ENCODE peak calls at places on chromosomes 16 and 17, in seven cellular contexts. One of them, this sample, is unnamed.

GRCh38 chr16:522320-523096 is 5.0 kb upstream of the CAPN15 start:
- DNase-seq in upper lobe of right lung: no peak
- DNase-seq in left ventricle myocardium inferior: no peak
- DNase-seq in adrenal gland: peak
- DNase-seq in activated T-helper 1 cell treated with anti-CD3 and anti-CD28 coated beads, Interleukin-2, amount 50 U/mL, for 16 hours: no peak
- DNase-seq in activated T-cell treated with anti-CD3 and anti-CD28 coated beads for 1 hour: no peak
- DNase-seq in astrocyte of the hippocampus: no peak
- DNase-seq in this sample: no peak

GRCh38 chr17:48162305-48162934 is 54.9 kb downstream of the SNX11 start:
- DNase-seq in upper lobe of right lung: no peak
- DNase-seq in left ventricle myocardium inferior: no peak
- DNase-seq in adrenal gland: no peak
- DNase-seq in activated T-helper 1 cell treated with anti-CD3 and anti-CD28 coated beads, Interleukin-2, amount 50 U/mL, for 16 hours: no peak
- DNase-seq in activated T-cell treated with anti-CD3 and anti-CD28 coated beads for 1 hour: no peak
- DNase-seq in astrocyte of the hippocampus: no peak
- DNase-seq in this sample: no peak

GRCh38 chr16:9713151-9713550 is 469.1 kb downstream of the GRIN2A start:
- DNase-seq in upper lobe of right lung: no peak
- DNase-seq in left ventricle myocardium inferior: no peak
- DNase-seq in adrenal gland: no peak
- DNase-seq in activated T-helper 1 cell treated with anti-CD3 and anti-CD28 coated beads, Interleukin-2, amount 50 U/mL, for 16 hours: no peak
- DNase-seq in activated T-cell treated with anti-CD3 and anti-CD28 coated beads for 1 hour: no peak
- DNase-seq in astrocyte of the hippocampus: no peak
- DNase-seq in this sample: no peak

GRCh38 chr17:7308625-7309433 is 1.4 kb downstream of the EIF5A start:
- DNase-seq in upper lobe of right lung: peak
- DNase-seq in left ventricle myocardium inferior: peak
- DNase-seq in adrenal gland: peak
- DNase-seq in activated T-helper 1 cell treated with anti-CD3 and anti-CD28 coated beads, Interleukin-2, amount 50 U/mL, for 16 hours: peak
- DNase-seq in activated T-cell treated with anti-CD3 and anti-CD28 coated beads for 1 hour: peak
- DNase-seq in astrocyte of the hippocampus: peak
- DNase-seq in this sample: peak

GRCh38 chr17:8019665-8020064 is 17.2 kb downstream of the GUCY2D start:
- DNase-seq in upper lobe of right lung: peak
- DNase-seq in left ventricle myocardium inferior: no peak
- DNase-seq in adrenal gland: no peak
- DNase-seq in activated T-helper 1 cell treated with anti-CD3 and anti-CD28 coated beads, Interleukin-2, amount 50 U/mL, for 16 hours: no peak
- DNase-seq in activated T-cell treated with anti-CD3 and anti-CD28 coated beads for 1 hour: no peak
- DNase-seq in astrocyte of the hippocampus: peak
- DNase-seq in this sample: no peak

GRCh38 chr17:34443832-34444469 is 80.9 kb upstream of the CCL1 start:
- DNase-seq in upper lobe of right lung: no peak
- DNase-seq in left ventricle myocardium inferior: peak
- DNase-seq in adrenal gland: peak
- DNase-seq in activated T-helper 1 cell treated with anti-CD3 and anti-CD28 coated beads, Interleukin-2, amount 50 U/mL, for 16 hours: no peak
- DNase-seq in activated T-cell treated with anti-CD3 and anti-CD28 coated beads for 1 hour: no peak
- DNase-seq in astrocyte of the hippocampus: peak
- DNase-seq in this sample: no peak

GRCh38 chr16:15502041-15502725 is 67.8 kb downstream of the BMERB1 start:
- DNase-seq in upper lobe of right lung: no peak
- DNase-seq in left ventricle myocardium inferior: no peak
- DNase-seq in adrenal gland: no peak
- DNase-seq in activated T-helper 1 cell treated with anti-CD3 and anti-CD28 coated beads, Interleukin-2, amount 50 U/mL, for 16 hours: no peak
- DNase-seq in activated T-cell treated with anti-CD3 and anti-CD28 coated beads for 1 hour: no peak
- DNase-seq in astrocyte of the hippocampus: peak
- DNase-seq in this sample: no peak

GRCh38 chr16:19287241-19287640 is 1.7 kb downstream of the CLEC19A start:
- DNase-seq in upper lobe of right lung: no peak
- DNase-seq in left ventricle myocardium inferior: no peak
- DNase-seq in adrenal gland: no peak
- DNase-seq in activated T-helper 1 cell treated with anti-CD3 and anti-CD28 coated beads, Interleukin-2, amount 50 U/mL, for 16 hours: no peak
- DNase-seq in activated T-cell treated with anti-CD3 and anti-CD28 coated beads for 1 hour: no peak
- DNase-seq in astrocyte of the hippocampus: no peak
- DNase-seq in this sample: no peak

GRCh38 chr16:84024854-84025253 is 17.7 kb downstream of the SLC38A8 start:
- DNase-seq in upper lobe of right lung: no peak
- DNase-seq in left ventricle myocardium inferior: no peak
- DNase-seq in adrenal gland: no peak
- DNase-seq in activated T-helper 1 cell treated with anti-CD3 and anti-CD28 coated beads, Interleukin-2, amount 50 U/mL, for 16 hours: no peak
- DNase-seq in activated T-cell treated with anti-CD3 and anti-CD28 coated beads for 1 hour: no peak
- DNase-seq in astrocyte of the hippocampus: peak
- DNase-seq in this sample: no peak

GRCh38 chr17:48871551-48872351 is 20.8 kb upstream of the ATP5MC1 start:
- DNase-seq in upper lobe of right lung: no peak
- DNase-seq in left ventricle myocardium inferior: peak
- DNase-seq in adrenal gland: peak
- DNase-seq in activated T-helper 1 cell treated with anti-CD3 and anti-CD28 coated beads, Interleukin-2, amount 50 U/mL, for 16 hours: no peak
- DNase-seq in activated T-cell treated with anti-CD3 and anti-CD28 coated beads for 1 hour: no peak
- DNase-seq in astrocyte of the hippocampus: no peak
- DNase-seq in this sample: no peak

GRCh38 chr16:2895813-2896212 is 12.8 kb downstream of the FLYWCH2 start:
- DNase-seq in upper lobe of right lung: no peak
- DNase-seq in left ventricle myocardium inferior: no peak
- DNase-seq in adrenal gland: no peak
- DNase-seq in activated T-helper 1 cell treated with anti-CD3 and anti-CD28 coated beads, Interleukin-2, amount 50 U/mL, for 16 hours: no peak
- DNase-seq in activated T-cell treated with anti-CD3 and anti-CD28 coated beads for 1 hour: no peak
- DNase-seq in astrocyte of the hippocampus: peak
- DNase-seq in this sample: no peak

GRCh38 chr16:75207831-75208230 is 870 bp upstream of the CTRB2 start:
- DNase-seq in upper lobe of right lung: no peak
- DNase-seq in left ventricle myocardium inferior: no peak
- DNase-seq in adrenal gland: no peak
- DNase-seq in activated T-helper 1 cell treated with anti-CD3 and anti-CD28 coated beads, Interleukin-2, amount 50 U/mL, for 16 hours: no peak
- DNase-seq in activated T-cell treated with anti-CD3 and anti-CD28 coated beads for 1 hour: no peak
- DNase-seq in astrocyte of the hippocampus: no peak
- DNase-seq in this sample: no peak

GRCh38 chr17:82799591-82799990 is 40.2 kb downstream of the ZNF750 start:
- DNase-seq in upper lobe of right lung: no peak
- DNase-seq in left ventricle myocardium inferior: no peak
- DNase-seq in adrenal gland: no peak
- DNase-seq in activated T-helper 1 cell treated with anti-CD3 and anti-CD28 coated beads, Interleukin-2, amount 50 U/mL, for 16 hours: no peak
- DNase-seq in activated T-cell treated with anti-CD3 and anti-CD28 coated beads for 1 hour: no peak
- DNase-seq in astrocyte of the hippocampus: no peak
- DNase-seq in this sample: no peak

GRCh38 chr17:56699186-56699895 is 105.8 kb downstream of the NOG start:
- DNase-seq in upper lobe of right lung: peak
- DNase-seq in left ventricle myocardium inferior: peak
- DNase-seq in adrenal gland: peak
- DNase-seq in activated T-helper 1 cell treated with anti-CD3 and anti-CD28 coated beads, Interleukin-2, amount 50 U/mL, for 16 hours: no peak
- DNase-seq in activated T-cell treated with anti-CD3 and anti-CD28 coated beads for 1 hour: no peak
- DNase-seq in astrocyte of the hippocampus: peak
- DNase-seq in this sample: no peak

GRCh38 chr16:87945351-87946042 is 5.7 kb upstream of the BANP start:
- DNase-seq in upper lobe of right lung: peak
- DNase-seq in left ventricle myocardium inferior: peak
- DNase-seq in adrenal gland: peak
- DNase-seq in activated T-helper 1 cell treated with anti-CD3 and anti-CD28 coated beads, Interleukin-2, amount 50 U/mL, for 16 hours: no peak
- DNase-seq in activated T-cell treated with anti-CD3 and anti-CD28 coated beads for 1 hour: no peak
- DNase-seq in astrocyte of the hippocampus: peak
- DNase-seq in this sample: no peak

GRCh38 chr17:17744116-17744515 is 62.9 kb downstream of the RAI1 start:
- DNase-seq in upper lobe of right lung: no peak
- DNase-seq in left ventricle myocardium inferior: no peak
- DNase-seq in adrenal gland: no peak
- DNase-seq in activated T-helper 1 cell treated with anti-CD3 and anti-CD28 coated beads, Interleukin-2, amount 50 U/mL, for 16 hours: no peak
- DNase-seq in activated T-cell treated with anti-CD3 and anti-CD28 coated beads for 1 hour: no peak
- DNase-seq in astrocyte of the hippocampus: no peak
- DNase-seq in this sample: no peak

GRCh38 chr17:49991409-49991808 is 3.6 kb downstream of the DLX3 start:
- DNase-seq in upper lobe of right lung: peak
- DNase-seq in left ventricle myocardium inferior: no peak
- DNase-seq in adrenal gland: no peak
- DNase-seq in activated T-helper 1 cell treated with anti-CD3 and anti-CD28 coated beads, Interleukin-2, amount 50 U/mL, for 16 hours: no peak
- DNase-seq in activated T-cell treated with anti-CD3 and anti-CD28 coated beads for 1 hour: no peak
- DNase-seq in astrocyte of the hippocampus: no peak
- DNase-seq in this sample: no peak

GRCh38 chr17:79192503-79193500 is 118.2 kb downstream of the ENGASE start:
- DNase-seq in upper lobe of right lung: no peak
- DNase-seq in left ventricle myocardium inferior: peak
- DNase-seq in adrenal gland: peak
- DNase-seq in activated T-helper 1 cell treated with anti-CD3 and anti-CD28 coated beads, Interleukin-2, amount 50 U/mL, for 16 hours: no peak
- DNase-seq in activated T-cell treated with anti-CD3 and anti-CD28 coated beads for 1 hour: no peak
- DNase-seq in astrocyte of the hippocampus: peak
- DNase-seq in this sample: no peak

GRCh38 chr17:43442711-43443110 is 41.1 kb upstream of the DHX8 start:
- DNase-seq in upper lobe of right lung: no peak
- DNase-seq in left ventricle myocardium inferior: no peak
- DNase-seq in adrenal gland: no peak
- DNase-seq in activated T-helper 1 cell treated with anti-CD3 and anti-CD28 coated beads, Interleukin-2, amount 50 U/mL, for 16 hours: no peak
- DNase-seq in activated T-cell treated with anti-CD3 and anti-CD28 coated beads for 1 hour: no peak
- DNase-seq in astrocyte of the hippocampus: no peak
- DNase-seq in this sample: no peak

GRCh38 chr17:19433240-19433639 is 22.2 kb downstream of the RNF112 start:
- DNase-seq in upper lobe of right lung: no peak
- DNase-seq in left ventricle myocardium inferior: no peak
- DNase-seq in adrenal gland: no peak
- DNase-seq in activated T-helper 1 cell treated with anti-CD3 and anti-CD28 coated beads, Interleukin-2, amount 50 U/mL, for 16 hours: no peak
- DNase-seq in activated T-cell treated with anti-CD3 and anti-CD28 coated beads for 1 hour: no peak
- DNase-seq in astrocyte of the hippocampus: no peak
- DNase-seq in this sample: no peak

GRCh38 chr17:322006-322780 is 30.4 kb downstream of the RPH3AL start:
- DNase-seq in upper lobe of right lung: peak
- DNase-seq in left ventricle myocardium inferior: no peak
- DNase-seq in adrenal gland: no peak
- DNase-seq in activated T-helper 1 cell treated with anti-CD3 and anti-CD28 coated beads, Interleukin-2, amount 50 U/mL, for 16 hours: no peak
- DNase-seq in activated T-cell treated with anti-CD3 and anti-CD28 coated beads for 1 hour: no peak
- DNase-seq in astrocyte of the hippocampus: no peak
- DNase-seq in this sample: no peak

GRCh38 chr17:948284-948852 is 31.2 kb downstream of the NXN start:
- DNase-seq in upper lobe of right lung: no peak
- DNase-seq in left ventricle myocardium inferior: no peak
- DNase-seq in adrenal gland: no peak
- DNase-seq in activated T-helper 1 cell treated with anti-CD3 and anti-CD28 coated beads, Interleukin-2, amount 50 U/mL, for 16 hours: no peak
- DNase-seq in activated T-cell treated with anti-CD3 and anti-CD28 coated beads for 1 hour: no peak
- DNase-seq in astrocyte of the hippocampus: peak
- DNase-seq in this sample: no peak

GRCh38 chr16:57536306-57537193 is at the start of gene CCDC102A:
- DNase-seq in upper lobe of right lung: no peak
- DNase-seq in left ventricle myocardium inferior: peak
- DNase-seq in adrenal gland: no peak
- DNase-seq in activated T-helper 1 cell treated with anti-CD3 and anti-CD28 coated beads, Interleukin-2, amount 50 U/mL, for 16 hours: peak
- DNase-seq in activated T-cell treated with anti-CD3 and anti-CD28 coated beads for 1 hour: peak
- DNase-seq in astrocyte of the hippocampus: peak
- DNase-seq in this sample: peak

GRCh38 chr16:85284138-85284897 is 172.0 kb upstream of the CIBAR2 start:
- DNase-seq in upper lobe of right lung: no peak
- DNase-seq in left ventricle myocardium inferior: no peak
- DNase-seq in adrenal gland: no peak
- DNase-seq in activated T-helper 1 cell treated with anti-CD3 and anti-CD28 coated beads, Interleukin-2, amount 50 U/mL, for 16 hours: no peak
- DNase-seq in activated T-cell treated with anti-CD3 and anti-CD28 coated beads for 1 hour: no peak
- DNase-seq in astrocyte of the hippocampus: no peak
- DNase-seq in this sample: no peak

GRCh38 chr16:73202176-73202729 is 154.3 kb upstream of the ZFHX3 start:
- DNase-seq in upper lobe of right lung: no peak
- DNase-seq in left ventricle myocardium inferior: no peak
- DNase-seq in adrenal gland: no peak
- DNase-seq in activated T-helper 1 cell treated with anti-CD3 and anti-CD28 coated beads, Interleukin-2, amount 50 U/mL, for 16 hours: no peak
- DNase-seq in activated T-cell treated with anti-CD3 and anti-CD28 coated beads for 1 hour: no peak
- DNase-seq in astrocyte of the hippocampus: peak
- DNase-seq in this sample: no peak

GRCh38 chr17:3318336-3318735 is 20.2 kb upstream of the OR3A1 start:
- DNase-seq in upper lobe of right lung: no peak
- DNase-seq in left ventricle myocardium inferior: no peak
- DNase-seq in adrenal gland: no peak
- DNase-seq in activated T-helper 1 cell treated with anti-CD3 and anti-CD28 coated beads, Interleukin-2, amount 50 U/mL, for 16 hours: no peak
- DNase-seq in activated T-cell treated with anti-CD3 and anti-CD28 coated beads for 1 hour: no peak
- DNase-seq in astrocyte of the hippocampus: no peak
- DNase-seq in this sample: no peak

GRCh38 chr17:1724869-1725641 is 551 bp downstream of the WDR81 start:
- DNase-seq in upper lobe of right lung: peak
- DNase-seq in left ventricle myocardium inferior: no peak
- DNase-seq in adrenal gland: no peak
- DNase-seq in activated T-helper 1 cell treated with anti-CD3 and anti-CD28 coated beads, Interleukin-2, amount 50 U/mL, for 16 hours: no peak
- DNase-seq in activated T-cell treated with anti-CD3 and anti-CD28 coated beads for 1 hour: no peak
- DNase-seq in astrocyte of the hippocampus: no peak
- DNase-seq in this sample: no peak

GRCh38 chr17:75260679-75261335 is 599 bp downstream of the GGA3 start:
- DNase-seq in upper lobe of right lung: no peak
- DNase-seq in left ventricle myocardium inferior: no peak
- DNase-seq in adrenal gland: no peak
- DNase-seq in activated T-helper 1 cell treated with anti-CD3 and anti-CD28 coated beads, Interleukin-2, amount 50 U/mL, for 16 hours: no peak
- DNase-seq in activated T-cell treated with anti-CD3 and anti-CD28 coated beads for 1 hour: no peak
- DNase-seq in astrocyte of the hippocampus: no peak
- DNase-seq in this sample: no peak

GRCh38 chr17:8149419-8150193 is 2.6 kb downstream of the PER1 start:
- DNase-seq in upper lobe of right lung: no peak
- DNase-seq in left ventricle myocardium inferior: no peak
- DNase-seq in adrenal gland: no peak
- DNase-seq in activated T-helper 1 cell treated with anti-CD3 and anti-CD28 coated beads, Interleukin-2, amount 50 U/mL, for 16 hours: no peak
- DNase-seq in activated T-cell treated with anti-CD3 and anti-CD28 coated beads for 1 hour: no peak
- DNase-seq in astrocyte of the hippocampus: no peak
- DNase-seq in this sample: no peak

GRCh38 chr17:74892013-74892841 is 1.2 kb downstream of the FADS6 start:
- DNase-seq in upper lobe of right lung: no peak
- DNase-seq in left ventricle myocardium inferior: no peak
- DNase-seq in adrenal gland: no peak
- DNase-seq in activated T-helper 1 cell treated with anti-CD3 and anti-CD28 coated beads, Interleukin-2, amount 50 U/mL, for 16 hours: no peak
- DNase-seq in activated T-cell treated with anti-CD3 and anti-CD28 coated beads for 1 hour: no peak
- DNase-seq in astrocyte of the hippocampus: no peak
- DNase-seq in this sample: no peak

GRCh38 chr17:49741009-49741691 is 22.8 kb downstream of the FAM117A start:
- DNase-seq in upper lobe of right lung: no peak
- DNase-seq in left ventricle myocardium inferior: no peak
- DNase-seq in adrenal gland: no peak
- DNase-seq in activated T-helper 1 cell treated with anti-CD3 and anti-CD28 coated beads, Interleukin-2, amount 50 U/mL, for 16 hours: no peak
- DNase-seq in activated T-cell treated with anti-CD3 and anti-CD28 coated beads for 1 hour: no peak
- DNase-seq in astrocyte of the hippocampus: peak
- DNase-seq in this sample: no peak

GRCh38 chr16:10093564-10093963 is 88.7 kb downstream of the GRIN2A start:
- DNase-seq in upper lobe of right lung: no peak
- DNase-seq in left ventricle myocardium inferior: no peak
- DNase-seq in adrenal gland: no peak
- DNase-seq in activated T-helper 1 cell treated with anti-CD3 and anti-CD28 coated beads, Interleukin-2, amount 50 U/mL, for 16 hours: no peak
- DNase-seq in activated T-cell treated with anti-CD3 and anti-CD28 coated beads for 1 hour: no peak
- DNase-seq in astrocyte of the hippocampus: no peak
- DNase-seq in this sample: no peak

GRCh38 chr16:54402873-54403272 is 116.3 kb upstream of the IRX3 start:
- DNase-seq in upper lobe of right lung: no peak
- DNase-seq in left ventricle myocardium inferior: no peak
- DNase-seq in adrenal gland: no peak
- DNase-seq in activated T-helper 1 cell treated with anti-CD3 and anti-CD28 coated beads, Interleukin-2, amount 50 U/mL, for 16 hours: no peak
- DNase-seq in activated T-cell treated with anti-CD3 and anti-CD28 coated beads for 1 hour: no peak
- DNase-seq in astrocyte of the hippocampus: no peak
- DNase-seq in this sample: no peak

GRCh38 chr16:49838639-49839461 is 17.1 kb downstream of the ZNF423 start:
- DNase-seq in upper lobe of right lung: no peak
- DNase-seq in left ventricle myocardium inferior: no peak
- DNase-seq in adrenal gland: no peak
- DNase-seq in activated T-helper 1 cell treated with anti-CD3 and anti-CD28 coated beads, Interleukin-2, amount 50 U/mL, for 16 hours: no peak
- DNase-seq in activated T-cell treated with anti-CD3 and anti-CD28 coated beads for 1 hour: no peak
- DNase-seq in astrocyte of the hippocampus: no peak
- DNase-seq in this sample: no peak

GRCh38 chr16:14560523-14560922 is 69.5 kb downstream of the PARN start:
- DNase-seq in upper lobe of right lung: no peak
- DNase-seq in left ventricle myocardium inferior: no peak
- DNase-seq in adrenal gland: no peak
- DNase-seq in activated T-helper 1 cell treated with anti-CD3 and anti-CD28 coated beads, Interleukin-2, amount 50 U/mL, for 16 hours: no peak
- DNase-seq in activated T-cell treated with anti-CD3 and anti-CD28 coated beads for 1 hour: no peak
- DNase-seq in astrocyte of the hippocampus: no peak
- DNase-seq in this sample: no peak

GRCh38 chr17:5819396-5819795 is 235.1 kb upstream of the NLRP1 start:
- DNase-seq in upper lobe of right lung: no peak
- DNase-seq in left ventricle myocardium inferior: no peak
- DNase-seq in adrenal gland: no peak
- DNase-seq in activated T-helper 1 cell treated with anti-CD3 and anti-CD28 coated beads, Interleukin-2, amount 50 U/mL, for 16 hours: no peak
- DNase-seq in activated T-cell treated with anti-CD3 and anti-CD28 coated beads for 1 hour: no peak
- DNase-seq in astrocyte of the hippocampus: no peak
- DNase-seq in this sample: no peak

GRCh38 chr16:78098544-78099371 is 696 bp upstream of the WWOX start:
- DNase-seq in upper lobe of right lung: no peak
- DNase-seq in left ventricle myocardium inferior: no peak
- DNase-seq in adrenal gland: no peak
- DNase-seq in activated T-helper 1 cell treated with anti-CD3 and anti-CD28 coated beads, Interleukin-2, amount 50 U/mL, for 16 hours: no peak
- DNase-seq in activated T-cell treated with anti-CD3 and anti-CD28 coated beads for 1 hour: no peak
- DNase-seq in astrocyte of the hippocampus: no peak
- DNase-seq in this sample: no peak

GRCh38 chr16:27539120-27539519 is 10.6 kb downstream of the GTF3C1 start:
- DNase-seq in upper lobe of right lung: no peak
- DNase-seq in left ventricle myocardium inferior: no peak
- DNase-seq in adrenal gland: no peak
- DNase-seq in activated T-helper 1 cell treated with anti-CD3 and anti-CD28 coated beads, Interleukin-2, amount 50 U/mL, for 16 hours: no peak
- DNase-seq in activated T-cell treated with anti-CD3 and anti-CD28 coated beads for 1 hour: no peak
- DNase-seq in astrocyte of the hippocampus: no peak
- DNase-seq in this sample: no peak